ENCODE peak calls at places on chromosomes 7 and 10, in eight cellular contexts. One of them, this sample, is unnamed.

GRCh38 chr10:6928531-6929080 is 348.5 kb upstream of the PRKCQ start:
- DNase-seq in B cell: no peak
- DNase-seq in epithelial cell of esophagus: no peak
- DNase-seq in cardiac fibroblast: no peak
- DNase-seq in Panc1: no peak
- DNase-seq in tibial nerve: no peak
- DNase-seq in MCF 10A: no peak
- DNase-seq in HFF-Myc: no peak
- DNase-seq in this sample: no peak

GRCh38 chr7:74544706-74545469 is 91.2 kb downstream of the GTF2IRD1 start:
- DNase-seq in Panc1: peak; percentile 17
- DNase-seq in MCF 10A: peak; percentile 83
- DNase-seq in HFF-Myc: peak; percentile 16
- DNase-seq in B cell: no peak
- DNase-seq in epithelial cell of esophagus: peak; percentile 46
- DNase-seq in cardiac fibroblast: peak; percentile 72
- DNase-seq in tibial nerve: no peak
- DNase-seq in this sample: peak; percentile 21

GRCh38 chr7:50267525-50268041 is 36.9 kb upstream of the IKZF1 start:
- DNase-seq in tibial nerve: no peak
- DNase-seq in HFF-Myc: no peak
- DNase-seq in MCF 10A: no peak
- DNase-seq in B cell: no peak
- DNase-seq in cardiac fibroblast: no peak
- DNase-seq in Panc1: no peak
- DNase-seq in epithelial cell of esophagus: no peak
- DNase-seq in this sample: no peak

GRCh38 chr7:42735081-42735480 is 176.8 kb downstream of the C7orf25 start:
- DNase-seq in Panc1: no peak
- DNase-seq in epithelial cell of esophagus: no peak
- DNase-seq in MCF 10A: no peak
- DNase-seq in HFF-Myc: no peak
- DNase-seq in cardiac fibroblast: peak; percentile 31
- DNase-seq in B cell: no peak
- DNase-seq in tibial nerve: no peak
- DNase-seq in this sample: no peak

GRCh38 chr10:103983367-103983911 is 16.5 kb downstream of the SLK start:
- DNase-seq in MCF 10A: no peak
- DNase-seq in B cell: peak; percentile 47
- DNase-seq in Panc1: no peak
- DNase-seq in cardiac fibroblast: peak; percentile 22
- DNase-seq in tibial nerve: no peak
- DNase-seq in epithelial cell of esophagus: no peak
- DNase-seq in HFF-Myc: no peak
- DNase-seq in this sample: no peak

GRCh38 chr10:108434818-108435217 is 1270.3 kb upstream of the SORCS1 start:
- DNase-seq in Panc1: no peak
- DNase-seq in HFF-Myc: no peak
- DNase-seq in cardiac fibroblast: no peak
- DNase-seq in MCF 10A: no peak
- DNase-seq in epithelial cell of esophagus: no peak
- DNase-seq in B cell: no peak
- DNase-seq in tibial nerve: no peak
- DNase-seq in this sample: no peak

GRCh38 chr10:33897255-33897893 is 562.9 kb upstream of the NRP1 start:
- DNase-seq in cardiac fibroblast: peak; percentile 43
- DNase-seq in B cell: no peak
- DNase-seq in epithelial cell of esophagus: peak; percentile 100
- DNase-seq in MCF 10A: peak; percentile 89
- DNase-seq in tibial nerve: no peak
- DNase-seq in Panc1: no peak
- DNase-seq in HFF-Myc: no peak
- DNase-seq in this sample: no peak

GRCh38 chr7:137454169-137455166 is 110.9 kb upstream of the PTN start:
- DNase-seq in B cell: peak; percentile 10
- DNase-seq in MCF 10A: peak; percentile 57
- DNase-seq in cardiac fibroblast: peak; percentile 98
- DNase-seq in Panc1: peak; percentile 20
- DNase-seq in HFF-Myc: no peak
- DNase-seq in epithelial cell of esophagus: peak; percentile 42
- DNase-seq in tibial nerve: no peak
- DNase-seq in this sample: no peak

GRCh38 chr7:119482209-119482608 is 790.8 kb upstream of the KCND2 start:
- DNase-seq in B cell: no peak
- DNase-seq in MCF 10A: peak; percentile 42
- DNase-seq in tibial nerve: no peak
- DNase-seq in HFF-Myc: no peak
- DNase-seq in epithelial cell of esophagus: peak; percentile 48
- DNase-seq in cardiac fibroblast: peak; percentile 11
- DNase-seq in Panc1: no peak
- DNase-seq in this sample: peak; percentile 10

GRCh38 chr7:108147031-108147563 is 16.9 kb upstream of the LAMB4 start:
- DNase-seq in tibial nerve: no peak
- DNase-seq in epithelial cell of esophagus: no peak
- DNase-seq in HFF-Myc: no peak
- DNase-seq in B cell: no peak
- DNase-seq in MCF 10A: no peak
- DNase-seq in cardiac fibroblast: no peak
- DNase-seq in Panc1: no peak
- DNase-seq in this sample: no peak

GRCh38 chr7:158128572-158128971 is 459.1 kb downstream of the PTPRN2 start:
- DNase-seq in tibial nerve: no peak
- DNase-seq in HFF-Myc: no peak
- DNase-seq in MCF 10A: no peak
- DNase-seq in epithelial cell of esophagus: no peak
- DNase-seq in B cell: no peak
- DNase-seq in Panc1: no peak
- DNase-seq in cardiac fibroblast: no peak
- DNase-seq in this sample: no peak

GRCh38 chr7:10802526-10802925 is 171.1 kb upstream of the PHF14 start:
- DNase-seq in cardiac fibroblast: peak; percentile 31
- DNase-seq in HFF-Myc: no peak
- DNase-seq in tibial nerve: no peak
- DNase-seq in epithelial cell of esophagus: peak; percentile 94
- DNase-seq in MCF 10A: peak; percentile 68
- DNase-seq in B cell: no peak
- DNase-seq in Panc1: no peak
- DNase-seq in this sample: no peak

GRCh38 chr7:67937717-67938191 is 941.1 kb downstream of the TYW1 start:
- DNase-seq in B cell: no peak
- DNase-seq in epithelial cell of esophagus: peak; percentile 49
- DNase-seq in tibial nerve: no peak
- DNase-seq in Panc1: peak; percentile 38
- DNase-seq in cardiac fibroblast: peak; percentile 91
- DNase-seq in MCF 10A: no peak
- DNase-seq in HFF-Myc: no peak
- DNase-seq in this sample: peak; percentile 1

GRCh38 chr7:156652886-156653568 is 12.5 kb downstream of the RNF32 start:
- DNase-seq in epithelial cell of esophagus: peak; percentile 71
- DNase-seq in tibial nerve: no peak
- DNase-seq in B cell: no peak
- DNase-seq in cardiac fibroblast: no peak
- DNase-seq in Panc1: no peak
- DNase-seq in MCF 10A: no peak
- DNase-seq in HFF-Myc: no peak
- DNase-seq in this sample: no peak

GRCh38 chr10:69863580-69863979 is 61.9 kb downstream of the COL13A1 start:
- DNase-seq in MCF 10A: peak; percentile 68
- DNase-seq in HFF-Myc: no peak
- DNase-seq in cardiac fibroblast: no peak
- DNase-seq in Panc1: no peak
- DNase-seq in epithelial cell of esophagus: peak; percentile 68
- DNase-seq in B cell: no peak
- DNase-seq in tibial nerve: no peak
- DNase-seq in this sample: no peak

DNA sequence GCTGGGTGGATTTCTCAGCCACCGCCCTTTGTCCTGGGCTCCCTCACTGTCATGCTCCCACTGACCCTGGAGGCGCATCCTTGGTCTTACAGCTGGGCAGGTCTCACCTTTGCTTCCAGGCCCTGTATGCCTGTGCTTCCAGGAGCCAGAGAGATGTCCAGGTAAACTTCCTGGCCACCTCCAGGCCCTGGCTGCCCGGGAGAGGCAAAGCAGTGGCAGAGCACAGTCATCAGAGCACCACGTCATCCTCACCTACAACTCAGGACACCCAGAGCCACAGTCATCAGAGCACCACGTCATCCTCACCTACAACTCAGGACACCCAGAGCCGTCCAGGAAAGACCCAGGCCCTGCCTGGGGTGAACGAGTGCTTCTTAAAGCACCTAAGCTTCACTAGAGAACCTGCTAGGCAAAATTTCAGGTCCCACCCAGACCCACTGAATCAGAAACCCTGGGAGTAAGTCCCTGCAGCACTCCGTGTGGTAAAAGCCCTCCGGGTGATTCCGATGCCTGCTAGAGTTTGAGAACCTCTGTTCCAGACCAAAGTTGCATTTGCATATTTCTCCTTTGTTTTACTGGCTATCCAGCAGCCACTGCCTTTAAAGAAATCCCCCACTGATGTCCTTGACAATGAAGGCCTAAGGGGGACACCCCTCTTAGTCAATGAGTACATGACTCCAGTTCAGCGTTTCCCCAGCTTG is 62.3 kb downstream of the DLG5 start:
- DNase-seq in HFF-Myc: no peak
- DNase-seq in epithelial cell of esophagus: peak; percentile 58
- DNase-seq in Panc1: no peak
- DNase-seq in cardiac fibroblast: no peak
- DNase-seq in MCF 10A: no peak
- DNase-seq in B cell: no peak
- DNase-seq in tibial nerve: no peak
- DNase-seq in this sample: no peak
- TF ChIP-seq CTCF in HFF-Myc: no peak
- TF ChIP-seq CTCF in epithelial cell of esophagus: no peak
- TF ChIP-seq CTCF in Panc1: no peak
- TF ChIP-seq CTCF in cardiac fibroblast: no peak
- TF ChIP-seq CTCF in MCF 10A: no peak
- TF ChIP-seq CTCF in B cell: no peak
- TF ChIP-seq CTCF in tibial nerve: no peak
- TF ChIP-seq CTCF in this sample: no peak

GRCh38 chr10:17175551-17175950 is 25.9 kb downstream of the TRDMT1 start:
- DNase-seq in epithelial cell of esophagus: peak; percentile 19
- DNase-seq in Panc1: no peak
- DNase-seq in tibial nerve: no peak
- DNase-seq in HFF-Myc: no peak
- DNase-seq in cardiac fibroblast: peak; percentile 48
- DNase-seq in MCF 10A: no peak
- DNase-seq in B cell: no peak
- DNase-seq in this sample: no peak

GRCh38 chr10:17177014-17177413 is 24.5 kb downstream of the TRDMT1 start:
- DNase-seq in MCF 10A: no peak
- DNase-seq in epithelial cell of esophagus: no peak
- DNase-seq in Panc1: no peak
- DNase-seq in HFF-Myc: no peak
- DNase-seq in cardiac fibroblast: no peak
- DNase-seq in tibial nerve: no peak
- DNase-seq in B cell: no peak
- DNase-seq in this sample: no peak

GRCh38 chr10:17179002-17179401 is 22.5 kb downstream of the TRDMT1 start:
- DNase-seq in Panc1: no peak
- DNase-seq in B cell: no peak
- DNase-seq in epithelial cell of esophagus: no peak
- DNase-seq in cardiac fibroblast: no peak
- DNase-seq in HFF-Myc: no peak
- DNase-seq in tibial nerve: no peak
- DNase-seq in MCF 10A: peak; percentile 27
- DNase-seq in this sample: no peak

GRCh38 chr10:17174626-17175025 is 26.8 kb downstream of the TRDMT1 start:
- DNase-seq in B cell: no peak
- DNase-seq in HFF-Myc: no peak
- DNase-seq in epithelial cell of esophagus: no peak
- DNase-seq in cardiac fibroblast: no peak
- DNase-seq in tibial nerve: no peak
- DNase-seq in Panc1: no peak
- DNase-seq in MCF 10A: no peak
- DNase-seq in this sample: no peak

GRCh38 chr10:17178006-17178405 is 23.5 kb downstream of the TRDMT1 start:
- DNase-seq in epithelial cell of esophagus: peak; percentile 43
- DNase-seq in MCF 10A: no peak
- DNase-seq in tibial nerve: no peak
- DNase-seq in cardiac fibroblast: no peak
- DNase-seq in Panc1: no peak
- DNase-seq in HFF-Myc: no peak
- DNase-seq in B cell: no peak
- DNase-seq in this sample: no peak
- TF ChIP-seq CTCF in epithelial cell of esophagus: no peak
- TF ChIP-seq CTCF in MCF 10A: no peak
- TF ChIP-seq CTCF in tibial nerve: no peak
- TF ChIP-seq CTCF in cardiac fibroblast: no peak
- TF ChIP-seq CTCF in Panc1: peak; percentile 24
- TF ChIP-seq CTCF in HFF-Myc: no peak
- TF ChIP-seq CTCF in B cell: no peak
- TF ChIP-seq CTCF in this sample: no peak

GRCh38 chr7:36313607-36314006 is 76.1 kb upstream of the ANLN start:
- DNase-seq in Panc1: no peak
- DNase-seq in B cell: no peak
- DNase-seq in cardiac fibroblast: no peak
- DNase-seq in MCF 10A: no peak
- DNase-seq in tibial nerve: no peak
- DNase-seq in HFF-Myc: no peak
- DNase-seq in epithelial cell of esophagus: no peak
- DNase-seq in this sample: no peak

GRCh38 chr7:36310897-36311296 is 78.8 kb upstream of the ANLN start:
- DNase-seq in epithelial cell of esophagus: no peak
- DNase-seq in HFF-Myc: no peak
- DNase-seq in MCF 10A: no peak
- DNase-seq in B cell: no peak
- DNase-seq in cardiac fibroblast: no peak
- DNase-seq in tibial nerve: no peak
- DNase-seq in Panc1: no peak
- DNase-seq in this sample: no peak

GRCh38 chr7:36312915-36313334 is 76.7 kb upstream of the ANLN start:
- DNase-seq in B cell: no peak
- DNase-seq in tibial nerve: no peak
- DNase-seq in epithelial cell of esophagus: no peak
- DNase-seq in cardiac fibroblast: no peak
- DNase-seq in HFF-Myc: no peak
- DNase-seq in MCF 10A: no peak
- DNase-seq in Panc1: no peak
- DNase-seq in this sample: no peak

GRCh38 chr7:36311539-36311938 is 78.1 kb upstream of the ANLN start:
- DNase-seq in HFF-Myc: no peak
- DNase-seq in tibial nerve: no peak
- DNase-seq in Panc1: no peak
- DNase-seq in epithelial cell of esophagus: no peak
- DNase-seq in cardiac fibroblast: no peak
- DNase-seq in MCF 10A: no peak
- DNase-seq in B cell: no peak
- DNase-seq in this sample: no peak

GRCh38 chr7:36312064-36312914 is 77.4 kb upstream of the ANLN start:
- DNase-seq in epithelial cell of esophagus: peak; percentile 58
- DNase-seq in B cell: peak; percentile 32
- DNase-seq in tibial nerve: no peak
- DNase-seq in MCF 10A: peak; percentile 74
- DNase-seq in cardiac fibroblast: no peak
- DNase-seq in Panc1: no peak
- DNase-seq in HFF-Myc: no peak
- DNase-seq in this sample: no peak
- TF ChIP-seq CTCF in epithelial cell of esophagus: peak; percentile 65
- TF ChIP-seq CTCF in B cell: peak; percentile 14
- TF ChIP-seq CTCF in tibial nerve: no peak
- TF ChIP-seq CTCF in MCF 10A: peak; percentile 41
- TF ChIP-seq CTCF in cardiac fibroblast: no peak
- TF ChIP-seq CTCF in Panc1: peak; percentile 89
- TF ChIP-seq CTCF in HFF-Myc: no peak
- TF ChIP-seq CTCF in this sample: peak; percentile 53

GRCh38 chr7:131504157-131504899 is 52.1 kb downstream of the PODXL start:
- DNase-seq in Panc1: no peak
- DNase-seq in cardiac fibroblast: no peak
- DNase-seq in tibial nerve: no peak
- DNase-seq in B cell: no peak
- DNase-seq in epithelial cell of esophagus: no peak
- DNase-seq in MCF 10A: no peak
- DNase-seq in HFF-Myc: no peak
- DNase-seq in this sample: no peak
- TF ChIP-seq CTCF in Panc1: no peak
- TF ChIP-seq CTCF in cardiac fibroblast: no peak
- TF ChIP-seq CTCF in tibial nerve: no peak
- TF ChIP-seq CTCF in B cell: no peak
- TF ChIP-seq CTCF in epithelial cell of esophagus: no peak
- TF ChIP-seq CTCF in MCF 10A: no peak
- TF ChIP-seq CTCF in HFF-Myc: no peak
- TF ChIP-seq CTCF in this sample: no peak

This sample was measured in neural crest cell.